ENCODE peak calls at places on chromosomes 5 and 9, in six cellular contexts. G is transverse colon, R is brain microvascular endothelial cell, Z is aorta, V is PC-3, P is uterus. M is an unnamed sample.

GRCh38 chr9:128886211-128886826 is 4.4 kb downstream of the LRRC8A start:
- DNase-seq in G (no peak), R (no peak), Z (no peak), V (no peak), P (no peak), M (no peak)

GRCh38 chr9:23769307-23769935 is 56.6 kb downstream of the ELAVL2 start:
- DNase-seq in G (peak; percentile 11), R (no peak), Z (no peak), V (peak; percentile 93), P (no peak), M (no peak)

GRCh38 chr5:169647566-169647965 is 10.5 kb downstream of the DOCK2 start:
- DNase-seq in G (peak; percentile 23), R (no peak), Z (no peak), V (no peak), P (no peak), M (no peak)

GRCh38 chr9:125763373-125763772 is 16.2 kb downstream of the PBX3 start:
- DNase-seq in G (no peak), R (no peak), Z (no peak), V (peak; percentile 26), P (no peak), M (no peak)

GRCh38 chr5:76331139-76331538 is 71.9 kb upstream of the IQGAP2 start:
- DNase-seq in G (no peak), R (no peak), Z (no peak), V (no peak), P (no peak), M (no peak)

GRCh38 chr9:106859957-106860715 is 2.8 kb upstream of the ZNF462 start:
- DNase-seq in G (peak; percentile 71), R (no peak), Z (peak; percentile 76), V (peak; percentile 63), P (peak; percentile 51), M (peak; percentile 69)

GRCh38 chr9:6415266-6415665 is 2.3 kb downstream of the UHRF2 start:
- DNase-seq in G (no peak), R (no peak), Z (no peak), V (no peak), P (no peak), M (no peak)

GRCh38 chr5:120895659-120896058 is 431.6 kb downstream of the PRR16 start:
- DNase-seq in G (no peak), R (no peak), Z (no peak), V (no peak), P (no peak), M (no peak)

GRCh38 chr5:17216974-17217325 is 481 bp upstream of the BASP1 start:
- DNase-seq in G (no peak), R (peak; percentile 48), Z (peak; percentile 84), V (peak; percentile 48), P (peak; percentile 33), M (peak; percentile 44)

GRCh38 chr9:83219154-83219923 is 156.4 kb upstream of the RASEF start:
- DNase-seq in G (peak; percentile 73), R (peak; percentile 64), Z (peak; percentile 88), V (peak; percentile 59), P (peak; percentile 75), M (no peak)

GRCh38 chr9:132849168-132849831 is 28.8 kb downstream of the AK8 start:
- DNase-seq in G (peak; percentile 58), R (no peak), Z (peak; percentile 33), V (no peak), P (no peak), M (no peak)

GRCh38 chr5:17190799-17191391 is 26.5 kb upstream of the BASP1 start:
- DNase-seq in G (peak; percentile 23), R (peak; percentile 16), Z (no peak), V (peak; percentile 56), P (no peak), M (peak; percentile 70)

GRCh38 chr5:131198625-131199024 is 27.9 kb downstream of the LYRM7 start:
- DNase-seq in G (no peak), R (no peak), Z (no peak), V (peak; percentile 40), P (no peak), M (no peak)

GRCh38 chr9:127712371-127712770 is 3.1 kb downstream of the PTRH1 start:
- DNase-seq in G (no peak), R (no peak), Z (no peak), V (no peak), P (no peak), M (no peak)

GRCh38 chr5:39513236-39513635 is 88.5 kb upstream of the DAB2 start:
- DNase-seq in G (peak; percentile 54), R (peak; percentile 48), Z (no peak), V (peak; percentile 89), P (no peak), M (no peak)

GRCh38 chr9:110131499-110131898 is 76.5 kb downstream of the C9orf152 start:
- DNase-seq in G (no peak), R (no peak), Z (no peak), V (peak; percentile 66), P (no peak), M (no peak)

GRCh38 chr5:122183098-122183794 is 53.9 kb downstream of the ZNF474 start:
- DNase-seq in G (peak; percentile 90), R (peak; percentile 72), Z (peak; percentile 88), V (peak; percentile 77), P (peak; percentile 61), M (no peak)

GRCh38 chr9:105171076-105171475 is 73.4 kb upstream of the SLC44A1 start:
- DNase-seq in G (no peak), R (no peak), Z (no peak), V (no peak), P (no peak), M (no peak)

GRCh38 chr5:150489358-150490295 is 18.3 kb upstream of the NDST1 start:
- DNase-seq in G (peak; percentile 60), R (peak; percentile 53), Z (no peak), V (no peak), P (no peak), M (no peak)

GRCh38 chr5:79562351-79563246 is 48.7 kb upstream of the HOMER1 start:
- DNase-seq in G (no peak), R (no peak), Z (no peak), V (peak; percentile 48), P (no peak), M (no peak)

GRCh38 chr5:79564798-79565279 is 47.4 kb upstream of the TENT2 start:
- DNase-seq in G (no peak), R (no peak), Z (no peak), V (no peak), P (no peak), M (no peak)

GRCh38 chr5:79561525-79561893 is 47.6 kb upstream of the HOMER1 start:
- DNase-seq in G (no peak), R (no peak), Z (no peak), V (no peak), P (no peak), M (no peak)

GRCh38 chr5:79563247-79563590 is 49.0 kb upstream of the TENT2 start:
- DNase-seq in G (no peak), R (no peak), Z (no peak), V (no peak), P (no peak), M (no peak)

DNA sequence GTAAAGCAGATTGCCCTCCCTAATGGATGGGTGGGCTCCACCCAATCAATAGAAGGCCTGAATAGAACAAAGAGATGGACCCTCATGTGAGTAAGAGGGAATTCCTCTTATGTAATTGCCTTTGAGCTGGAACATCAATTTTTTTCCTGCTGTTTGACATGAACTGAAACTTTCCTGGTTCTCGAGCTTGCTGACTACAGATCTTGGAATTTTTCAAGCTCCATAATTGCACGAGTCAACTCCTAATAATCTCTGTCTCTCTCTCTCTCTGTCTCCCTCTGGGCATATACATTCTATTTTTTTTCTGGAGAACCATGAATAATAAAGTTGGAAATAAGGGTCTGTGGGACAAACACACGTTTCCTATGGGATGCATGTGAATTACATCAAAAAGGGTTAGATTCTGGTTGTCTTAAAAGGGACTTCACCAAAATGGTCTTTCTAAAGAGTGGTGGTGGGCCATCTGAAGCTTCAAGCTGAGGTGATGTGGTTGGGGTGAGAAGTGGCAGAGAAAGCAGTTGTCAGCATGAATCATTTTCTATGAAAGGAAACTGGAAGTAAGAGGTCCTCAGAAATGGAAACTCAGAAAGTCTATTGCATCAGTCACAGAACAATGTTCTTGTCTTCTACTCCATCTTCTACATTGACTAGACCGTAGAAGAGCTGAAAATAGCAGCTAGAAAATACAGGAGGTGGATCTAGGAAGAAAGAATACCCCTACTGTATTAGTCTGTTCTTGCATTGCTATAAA is 47.0 kb upstream of the HOMER1 start:
- DNase-seq in G (no peak), R (no peak), Z (no peak), V (no peak), P (no peak), M (no peak)
- H3K27ac ChIP-seq in G (no peak overlapping the region), R (peak overlapping the region; percentile 28), Z (no peak overlapping the region), V (no peak overlapping the region), P (no peak overlapping the region), M (no peak overlapping the region)

GRCh38 chr5:132435891-132436290 is 54.7 kb downstream of the IRF1 start:
- DNase-seq in G (peak; percentile 38), R (no peak), Z (no peak), V (no peak), P (no peak), M (no peak)

GRCh38 chr5:132434813-132435286 is 55.7 kb downstream of the IRF1 start:
- DNase-seq in G (peak; percentile 59), R (no peak), Z (no peak), V (no peak), P (no peak), M (no peak)

GRCh38 chr5:132436936-132437335 is 53.6 kb downstream of the IRF1 start:
- DNase-seq in G (no peak), R (no peak), Z (no peak), V (no peak), P (no peak), M (no peak)

GRCh38 chr5:132433141-132433540 is 57.4 kb downstream of the IRF1 start:
- DNase-seq in G (peak; percentile 5), R (no peak), Z (no peak), V (no peak), P (no peak), M (no peak)

DNA sequence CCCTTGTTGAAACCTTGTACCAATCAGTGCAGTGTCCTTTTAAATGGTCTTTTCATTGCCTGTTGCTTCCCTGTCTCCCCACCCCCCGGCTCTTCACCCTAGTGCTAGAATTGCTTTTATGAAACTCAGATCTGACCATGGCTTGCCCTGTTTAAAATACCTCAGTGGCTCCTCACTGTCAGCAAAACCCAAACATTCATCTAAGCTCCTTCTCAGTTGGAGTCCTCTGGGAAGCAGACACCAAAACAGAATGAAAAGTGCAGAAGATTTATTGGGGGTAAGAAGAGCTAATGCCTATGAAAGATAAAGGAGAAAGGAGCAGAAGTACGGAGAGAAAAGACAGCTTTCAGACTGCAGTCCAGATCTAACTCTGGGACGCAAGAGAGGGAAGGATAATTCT is 56.2 kb downstream of the IRF1 start:
- DNase-seq in G (peak; percentile 6), R (no peak), Z (no peak), V (no peak), P (no peak), M (no peak)
- H3K27ac ChIP-seq in G (peak overlapping the region; percentile 83), R (no peak overlapping the region), Z (no peak overlapping the region), V (no peak overlapping the region), P (peak overlapping the region; percentile 46), M (peak overlapping the region; percentile 84)

GRCh38 chr9:21779397-21779796 is 23.0 kb upstream of the MTAP start:
- DNase-seq in G (no peak), R (no peak), Z (no peak), V (peak; percentile 11), P (no peak), M (no peak)
- H3K27ac ChIP-seq in G (no peak overlapping the region), R (no peak overlapping the region), Z (no peak overlapping the region), V (no peak overlapping the region), P (no peak overlapping the region), M (no peak overlapping the region)

DNA sequence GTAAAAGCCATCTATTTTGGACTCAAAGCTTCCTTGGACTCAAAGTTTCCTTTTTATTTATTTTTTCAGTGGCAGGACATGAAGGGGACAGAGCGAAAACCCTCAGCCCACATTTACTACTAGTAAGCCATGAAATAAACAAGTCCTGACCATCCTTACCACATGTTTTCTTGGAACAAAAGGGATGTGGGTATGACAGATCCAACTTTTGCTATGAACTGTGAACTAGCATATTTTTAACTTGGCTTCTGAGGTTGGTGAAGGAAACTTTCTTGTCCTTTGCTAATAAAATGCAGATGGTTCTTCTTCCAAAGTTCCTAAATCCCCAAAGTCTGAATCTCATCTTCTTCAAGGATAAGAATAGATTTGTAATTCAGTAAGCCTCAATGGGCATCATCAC is 122.7 kb upstream of the TNC start:
- DNase-seq in G (no peak), R (no peak), Z (no peak), V (no peak), P (no peak), M (no peak)
- H3K27ac ChIP-seq in G (no peak overlapping the region), R (no peak overlapping the region), Z (no peak overlapping the region), V (no peak overlapping the region), P (no peak overlapping the region), M (no peak overlapping the region)

M was measured in Peyer's patch.